ENCODE peak calls at places on chromosomes 6 and 20, in five cellular contexts. G, J, V, D and N are unnamed samples.

GRCh38 chr20:62419759-62420158 is 7.6 kb downstream of the RBBP8NL start:
- DNase-seq in G (no peak), D (no peak), V (no peak), J (no peak), N (no peak)

GRCh38 chr6:82878812-82879211 is 186.8 kb downstream of the UBE3D start:
- DNase-seq in J (no peak), V (no peak), D (no peak), G (no peak), N (no peak)

GRCh38 chr20:50238081-50238800 is 47.6 kb downstream of the CEBPB start:
- DNase-seq in D (no peak), V (no peak), J (no peak), G (no peak), N (no peak)

GRCh38 chr6:20661721-20662120 is 127.5 kb downstream of the CDKAL1 start:
- DNase-seq in G (no peak), J (no peak), V (no peak), D (no peak), N (peak; percentile 32)

GRCh38 chr6:110039996-110040383 is 61.9 kb downstream of the GPR6 start:
- DNase-seq in D (no peak), G (peak; percentile 74), V (peak; percentile 51), J (peak; percentile 24), N (peak; percentile 59)

GRCh38 chr6:56804996-56805395 is 149.9 kb upstream of the BEND6 start:
- DNase-seq in G (no peak), V (no peak), J (no peak), D (no peak), N (no peak)

GRCh38 chr20:49545572-49545971 is 22.4 kb downstream of the PTGIS start:
- DNase-seq in G (no peak), J (no peak), D (no peak), V (no peak), N (no peak)

GRCh38 chr6:138795809-138796469 is at the start of gene ECT2L:
- DNase-seq in J (no peak), D (no peak), G (peak; percentile 17), V (no peak), N (no peak)

GRCh38 chr6:80234411-80234810 is 127.9 kb downstream of the BCKDHB start:
- DNase-seq in D (no peak), G (no peak), J (no peak), V (no peak), N (no peak)

GRCh38 chr6:31834704-31835375 is 7.3 kb downstream of the HSPA1B start:
- DNase-seq in D (peak; percentile 59), G (peak; percentile 85), J (peak; percentile 82), V (peak; percentile 75), N (peak; percentile 57)

GRCh38 chr6:85574932-85575598 is 18.6 kb downstream of the SNX14 start:
- DNase-seq in V (no peak), D (no peak), J (no peak), G (peak; percentile 60), N (no peak)

GRCh38 chr6:10559492-10560150 is 38.5 kb downstream of the GCNT2 start:
- DNase-seq in D (no peak), G (peak; percentile 48), V (no peak), J (no peak), N (no peak)

GRCh38 chr20:840858-841567 is 7.5 kb downstream of the FAM110A start:
- DNase-seq in D (no peak), J (no peak), V (no peak), G (peak; percentile 40), N (no peak)

GRCh38 chr6:92723390-92723931 is 695.9 kb downstream of the EPHA7 start:
- DNase-seq in V (peak; percentile 54), D (no peak), G (no peak), J (no peak), N (no peak)

GRCh38 chr20:37526839-37527637 is 638 bp downstream of the BLCAP start:
- DNase-seq in J (no peak), D (no peak), V (no peak), G (no peak), N (no peak)

GRCh38 chr6:37569999-37570776 is 70.5 kb upstream of the CCDC167 start:
- DNase-seq in V (no peak), G (no peak), D (no peak), J (no peak), N (no peak)